ENCODE peak calls at places on chromosomes 2 and 18, in nine cellular contexts. A, M, R, C, P, J, Q, Z and K are unnamed samples.

GRCh38 chr2:17233157-17233556 is 285.1 kb downstream of the RAD51AP2 start:
- DNase-seq in C (no peak), P (no peak), Q (no peak), Z (no peak), M (no peak), J (no peak), A (no peak), R (no peak), K (no peak)

GRCh38 chr2:220076734-220077133 is 449.3 kb downstream of the SLC4A3 start:
- DNase-seq in C (peak), R (no peak), P (peak), A (no peak), M (peak), Z (no peak), Q (no peak), J (no peak), K (no peak)

GRCh38 chr2:86219896-86220295 is 20.6 kb downstream of the MRPL35 start:
- DNase-seq in C (no peak), A (no peak), P (no peak), M (no peak), Q (no peak), J (no peak), R (no peak), Z (no peak), K (no peak)

GRCh38 chr2:96108578-96109561 is 7.5 kb downstream of the ADRA2B start:
- DNase-seq in Z (peak), P (no peak), R (peak), Q (no peak), A (no peak), M (no peak), J (no peak), C (no peak), K (no peak)

GRCh38 chr2:121251497-121251896 is 33.5 kb downstream of the TFCP2L1 start:
- DNase-seq in C (no peak), J (no peak), P (no peak), R (no peak), A (no peak), M (no peak), Q (no peak), Z (no peak), K (no peak)

GRCh38 chr2:59528525-59528924 is 1024.9 kb downstream of the BCL11A start:
- DNase-seq in M (no peak), P (no peak), Q (peak), C (no peak), R (no peak), Z (no peak), J (no peak), A (no peak), K (no peak)

GRCh38 chr2:177254433-177255226 is 9.9 kb downstream of the NFE2L2 start:
- DNase-seq in P (peak), Z (peak), Q (no peak), A (no peak), C (peak), M (peak), J (no peak), R (peak), K (no peak)

GRCh38 chr2:8006626-8007025 is 675.2 kb upstream of the ID2 start:
- DNase-seq in M (peak), Z (no peak), J (no peak), C (no peak), A (no peak), R (no peak), P (no peak), Q (no peak), K (no peak)

GRCh38 chr2:1246239-1246638 is 167.0 kb upstream of the TPO start:
- DNase-seq in A (no peak), J (no peak), R (no peak), Q (no peak), C (no peak), Z (no peak), M (no peak), P (no peak), K (no peak)

GRCh38 chr18:837922-838321 is 25.9 kb upstream of the YES1 start:
- DNase-seq in A (no peak), C (no peak), J (no peak), M (no peak), R (no peak), Q (no peak), P (peak), Z (no peak), K (no peak)

GRCh38 chr2:176392744-176393414 is 123.6 kb downstream of the MTX2 start:
- DNase-seq in M (no peak), A (no peak), P (peak), R (no peak), J (no peak), Q (no peak), C (no peak), Z (no peak), K (no peak)

GRCh38 chr2:14427982-14428567 is 204.4 kb upstream of the LRATD1 start:
- DNase-seq in Q (no peak), P (peak), M (peak), A (no peak), Z (no peak), J (no peak), C (no peak), R (no peak), K (no peak)

GRCh38 chr2:66509326-66509811 is 74.4 kb downstream of the MEIS1 start:
- DNase-seq in P (peak), A (no peak), R (no peak), Q (no peak), C (no peak), M (peak), J (no peak), Z (no peak), K (no peak)

GRCh38 chr18:2827076-2827475 is 19.7 kb upstream of the EMILIN2 start:
- DNase-seq in Z (no peak), P (no peak), M (no peak), Q (no peak), A (no peak), R (peak), C (no peak), J (peak), K (no peak)

GRCh38 chr18:26546875-26547301 is 1.5 kb downstream of the KCTD1 start:
- DNase-seq in A (no peak), Z (peak), J (peak), M (no peak), Q (no peak), R (no peak), P (peak), C (no peak), K (no peak)

GRCh38 chr2:214079032-214079431 is 331.8 kb upstream of the VWC2L start:
- DNase-seq in J (no peak), A (no peak), Z (no peak), C (no peak), P (no peak), M (no peak), Q (no peak), R (no peak), K (no peak)

GRCh38 chr2:112582314-112582746 is 2.1 kb upstream of the CHCHD5 start:
- DNase-seq in Z (no peak), C (peak), J (no peak), A (peak), R (no peak), P (peak), Q (peak), M (peak), K (peak)

GRCh38 chr2:36416370-36417165 is 61.0 kb downstream of the CRIM1 start:
- DNase-seq in M (no peak), P (peak), A (no peak), C (no peak), Q (no peak), J (no peak), R (no peak), Z (no peak), K (no peak)

GRCh38 chr2:192886636-192887035 is 691.9 kb upstream of the TMEFF2 start:
- DNase-seq in M (no peak), P (no peak), J (no peak), Z (no peak), A (peak), C (peak), R (no peak), Q (no peak), K (no peak)

GRCh38 chr2:230170532-230170931 is 49.3 kb downstream of the SP110 start:
- DNase-seq in Z (no peak), A (no peak), J (peak), P (no peak), Q (no peak), R (no peak), C (peak), M (no peak), K (no peak)

GRCh38 chr2:25481381-25482310 is 139.9 kb upstream of the DNMT3A start:
- DNase-seq in Q (no peak), R (no peak), Z (no peak), P (peak), J (no peak), A (no peak), C (no peak), M (peak), K (no peak)

GRCh38 chr2:240567872-240568677 is at the start of gene RNPEPL1:
- DNase-seq in R (peak), C (peak), J (peak), P (peak), A (no peak), Z (peak), M (peak), Q (peak), K (no peak)

GRCh38 chr2:207315131-207315530 is 149.4 kb upstream of the KLF7 start:
- DNase-seq in Z (no peak), P (peak), M (no peak), J (no peak), Q (no peak), A (no peak), C (no peak), R (no peak), K (no peak)

GRCh38 chr2:133777607-133778006 is 209.3 kb upstream of the NCKAP5 start:
- DNase-seq in R (no peak), J (no peak), Z (no peak), P (peak), C (no peak), M (peak), A (no peak), Q (no peak), K (no peak)

GRCh38 chr18:8480506-8481328 is 128.5 kb upstream of the RAB12 start:
- DNase-seq in Q (peak), P (peak), M (peak), Z (no peak), J (no peak), R (peak), A (peak), C (peak), K (peak)

GRCh38 chr2:236785611-236786057 is 216.0 kb downstream of the ACKR3 start:
- DNase-seq in C (no peak), P (peak), Q (no peak), M (no peak), Z (no peak), A (no peak), R (no peak), J (no peak), K (no peak)

GRCh38 chr2:194214192-194214591 is 1442.8 kb upstream of the SLC39A10 start:
- DNase-seq in M (no peak), P (no peak), J (no peak), R (no peak), A (no peak), Q (no peak), C (no peak), Z (no peak), K (no peak)

GRCh38 chr2:226838758-226839555 is 3.1 kb downstream of the RHBDD1 start:
- DNase-seq in A (no peak), Q (peak), M (no peak), C (no peak), P (no peak), Z (no peak), R (no peak), J (no peak), K (no peak)